ENCODE peak calls at places on chromosomes 3 and 15, in five cellular contexts. V is GM23248, N is heart left ventricle, W is substantia nigra, C is psoas muscle. F is an unnamed sample.

GRCh38 chr15:63482874-63483323 is 21.5 kb upstream of the USP3 start:
- DNase-seq in C (no peak), N (no peak), V (no peak), W (no peak), F (no peak)

GRCh38 chr3:118080886-118081285 is 953.8 kb downstream of the IGSF11 start:
- DNase-seq in C (no peak), N (no peak), V (peak; percentile 0), W (no peak), F (no peak)

GRCh38 chr3:94686208-94686607 is 623.3 kb downstream of the NSUN3 start:
- DNase-seq in N (no peak), C (no peak), V (no peak), W (no peak), F (no peak)

GRCh38 chr15:68640791-68641331 is 62.1 kb downstream of the CORO2B start:
- DNase-seq in C (no peak), V (peak; percentile 40), N (no peak), W (no peak), F (no peak)

GRCh38 chr3:65927576-65927975 is 111.1 kb downstream of the MAGI1 start:
- DNase-seq in N (no peak), W (no peak), V (peak; percentile 23), C (no peak), F (no peak)

GRCh38 chr3:2579206-2579605 is 480.5 kb downstream of the CNTN4 start:
- DNase-seq in C (no peak), W (no peak), V (no peak), N (no peak), F (no peak)

GRCh38 chr3:23669541-23670255 is 136.1 kb upstream of the UBE2E1 start:
- DNase-seq in W (no peak), C (no peak), V (no peak), N (no peak), F (no peak)

GRCh38 chr15:90001683-90002427 is 731 bp downstream of the ZNF710 start:
- DNase-seq in C (peak; percentile 81), W (no peak), V (peak; percentile 74), N (peak; percentile 77), F (no peak)

GRCh38 chr15:43966646-43967045 is 139.8 kb downstream of the WDR76 start:
- DNase-seq in C (no peak), N (no peak), W (no peak), V (peak; percentile 51), F (no peak)

GRCh38 chr3:174438501-174439156 is 420.5 kb upstream of the NAALADL2 start:
- DNase-seq in V (peak; percentile 32), N (no peak), W (no peak), C (no peak), F (no peak)

GRCh38 chr3:69914395-69914794 is 85.1 kb upstream of the SAMMSON start:
- DNase-seq in N (peak; percentile 36), V (no peak), C (no peak), W (no peak), F (no peak)

GRCh38 chr3:42078686-42079085 is 12.5 kb upstream of the TRAK1 start:
- DNase-seq in C (no peak), V (peak; percentile 44), N (no peak), W (no peak), F (no peak)

DNA sequence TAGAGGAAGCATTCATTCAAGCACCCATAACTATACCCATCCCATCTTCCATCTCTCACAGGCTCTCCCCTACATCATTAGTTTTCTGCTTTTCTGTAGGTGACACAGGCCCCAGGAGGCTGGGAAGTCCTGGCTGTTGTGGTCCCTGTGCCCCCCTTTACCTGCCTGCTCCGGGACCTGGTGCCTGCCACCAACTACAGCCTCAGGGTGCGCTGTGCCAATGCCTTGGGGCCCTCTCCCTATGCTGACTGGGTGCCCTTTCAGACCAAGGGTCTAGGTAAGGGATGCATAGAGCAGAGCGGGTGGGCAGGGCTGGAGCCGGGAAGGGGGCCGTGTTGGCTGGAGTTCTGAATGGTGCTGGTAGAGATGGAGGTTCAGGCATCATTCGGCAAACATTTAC is 8.2 kb downstream of the TYRO3 start:
- DNase-seq in V (no peak), C (no peak), N (no peak), W (no peak), F (no peak)
- H3K27ac ChIP-seq in V (no peak overlapping the region), C (no peak overlapping the region), N (no peak overlapping the region), W (peak overlapping the region; percentile 93), F (peak overlapping the region; percentile 63)

GRCh38 chr3:11306815-11307589 is 34.8 kb downstream of the ATG7 start:
- DNase-seq in N (no peak), W (no peak), C (no peak), V (no peak), F (no peak)
- H3K27ac ChIP-seq in N (peak overlapping the region; percentile 46), W (no peak overlapping the region), C (peak overlapping the region; percentile 36), V (no peak overlapping the region), F (no peak overlapping the region)

DNA sequence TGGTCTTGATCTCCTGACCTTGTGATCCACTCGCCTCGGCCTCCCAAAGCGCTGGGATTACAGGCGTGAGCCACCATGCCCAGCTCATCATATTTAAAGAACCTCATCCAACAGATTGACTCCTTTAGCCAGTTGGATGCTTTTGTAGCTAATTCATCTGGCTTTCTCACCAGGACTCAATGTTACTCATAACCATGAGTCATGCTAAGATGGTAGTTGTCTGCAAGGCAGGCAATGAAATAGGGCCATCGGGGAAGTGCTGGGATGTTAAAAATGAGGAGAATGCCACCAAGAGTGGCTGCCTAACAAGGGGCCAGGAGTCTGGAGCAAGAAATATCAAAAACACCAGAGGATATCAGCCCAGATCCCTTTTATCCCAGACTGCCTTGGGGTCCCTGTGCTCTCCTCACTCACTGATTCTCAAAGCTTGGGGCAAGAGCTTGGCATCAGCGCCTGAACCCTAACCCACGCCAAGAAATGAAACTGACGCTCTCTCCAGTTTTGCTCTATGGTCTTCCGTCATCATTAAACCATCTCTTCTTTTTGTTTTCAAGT is 7.4 kb upstream of the PCOLCE2 start:
- DNase-seq in V (peak; percentile 90), W (no peak), C (no peak), N (no peak), F (no peak)
- H3K27ac ChIP-seq in V (peak overlapping the region; percentile 23), W (no peak overlapping the region), C (no peak overlapping the region), N (no peak overlapping the region), F (no peak overlapping the region)

GRCh38 chr3:172179680-172180399 is 140.5 kb downstream of the FNDC3B start:
- DNase-seq in N (no peak), C (no peak), V (no peak), W (no peak), F (no peak)

GRCh38 chr3:172180473-172180872 is 141.1 kb downstream of the FNDC3B start:
- DNase-seq in C (no peak), W (no peak), N (no peak), V (no peak), F (no peak)

GRCh38 chr3:172182797-172183196 is 143.4 kb downstream of the FNDC3B start:
- DNase-seq in W (no peak), V (no peak), N (no peak), C (no peak), F (no peak)

GRCh38 chr3:172184106-172184822 is 144.9 kb downstream of the FNDC3B start:
- DNase-seq in W (no peak), N (no peak), C (no peak), V (no peak), F (no peak)

DNA sequence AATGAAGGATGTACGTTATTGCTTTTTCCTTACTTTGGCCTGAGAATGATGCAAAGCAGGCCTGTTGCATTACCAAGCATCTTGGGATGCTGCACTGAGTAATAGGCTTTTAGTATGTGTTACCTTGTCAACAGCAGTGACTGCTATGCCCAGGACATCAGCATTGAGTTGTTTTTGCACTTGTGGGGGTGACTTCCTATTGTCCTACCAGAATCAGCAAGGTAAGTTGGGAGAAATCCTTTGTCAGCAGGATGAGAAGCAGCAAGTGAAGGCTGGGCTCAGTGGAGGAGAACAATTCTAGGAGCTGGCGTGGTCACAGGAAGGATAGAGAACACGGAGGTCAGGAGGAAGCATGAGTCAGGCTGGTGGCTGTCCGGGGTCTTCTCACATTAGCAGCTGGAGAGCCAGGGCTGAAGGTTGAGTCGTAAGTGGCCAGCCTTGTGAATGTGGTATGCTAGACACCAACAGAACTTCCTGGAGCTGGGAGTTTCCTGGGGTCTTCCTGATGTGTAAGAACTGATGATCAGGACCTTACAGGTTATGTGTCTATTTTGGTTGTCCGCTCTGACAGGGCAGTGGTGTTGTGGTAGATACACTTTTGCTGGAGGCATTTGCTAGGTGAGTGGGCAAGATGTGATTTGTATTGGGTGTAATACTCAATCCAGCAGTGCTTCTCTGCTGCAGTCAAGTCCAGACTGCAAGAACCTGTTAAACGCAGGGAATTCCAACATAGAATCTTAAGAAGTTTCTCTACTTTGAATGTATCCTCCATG is 142.7 kb downstream of the FNDC3B start:
- DNase-seq in C (no peak), W (no peak), N (no peak), V (peak; percentile 73), F (no peak)
- H3K27ac ChIP-seq in C (peak overlapping the region; percentile 26), W (no peak overlapping the region), N (no peak overlapping the region), V (peak overlapping the region; percentile 51), F (no peak overlapping the region)

GRCh38 chr15:59048897-59049296 is 56.0 kb upstream of the CCNB2 start:
- DNase-seq in W (no peak), V (no peak), N (no peak), C (no peak), F (no peak)

GRCh38 chr15:59051867-59052861 is 52.8 kb upstream of the CCNB2 start:
- DNase-seq in W (no peak), C (no peak), N (no peak), V (no peak), F (no peak)

GRCh38 chr15:59059076-59059597 is 45.8 kb upstream of the CCNB2 start:
- DNase-seq in N (no peak), V (no peak), W (no peak), C (no peak), F (no peak)

GRCh38 chr15:59052915-59053407 is 52.0 kb upstream of the CCNB2 start:
- DNase-seq in C (no peak), N (no peak), W (no peak), V (peak; percentile 32), F (no peak)

DNA sequence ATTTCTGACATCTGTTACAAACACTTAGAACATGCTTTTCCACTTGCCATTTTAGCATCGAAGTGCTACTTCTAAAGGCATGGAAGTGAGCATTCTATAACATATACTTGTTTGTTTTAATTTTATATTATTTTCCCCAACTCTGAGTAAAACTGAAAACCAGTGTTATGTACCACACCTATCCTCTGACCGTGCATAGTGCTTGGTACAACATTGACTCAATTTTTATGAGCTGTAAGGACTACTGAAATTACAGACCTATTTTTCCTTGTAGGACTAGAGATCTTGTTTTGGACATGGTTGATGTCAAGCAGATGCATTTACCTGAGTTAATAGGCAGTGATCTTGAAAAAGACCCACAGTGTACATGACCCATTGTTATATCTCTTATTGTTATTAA is 51.5 kb upstream of the CCNB2 start:
- DNase-seq in C (no peak), N (no peak), V (no peak), W (no peak), F (no peak)
- H3K27ac ChIP-seq in C (no peak overlapping the region), N (no peak overlapping the region), V (no peak overlapping the region), W (no peak overlapping the region), F (no peak overlapping the region)

GRCh38 chr3:169348276-169348675 is 315.2 kb downstream of the MECOM start:
- DNase-seq in V (peak; percentile 23), C (no peak), N (no peak), W (no peak), F (no peak)
- H3K27ac ChIP-seq in V (no peak overlapping the region), C (no peak overlapping the region), N (no peak overlapping the region), W (no peak overlapping the region), F (no peak overlapping the region)

GRCh38 chr3:184455991-184456390 is 76.1 kb downstream of the CHRD start:
- DNase-seq in W (no peak), N (no peak), C (no peak), V (no peak), F (no peak)
- H3K27ac ChIP-seq in W (no peak overlapping the region), N (no peak overlapping the region), C (no peak overlapping the region), V (no peak overlapping the region), F (no peak overlapping the region)

F was measured in caudate nucleus.